ENCODE peak calls at places on chromosomes 12 and 14, in eight cellular contexts. S, R, E, C, V, I, M and Z are unnamed samples.

GRCh38 chr12:75596406-75596805 is 85.0 kb upstream of the KRR1 start:
- DNase-seq in C (no peak), V (no peak), R (no peak), I (no peak), S (no peak), E (no peak), M (no peak), Z (no peak)

GRCh38 chr14:57209561-57209960 is 59.1 kb downstream of the EXOC5 start:
- DNase-seq in I (no peak), E (peak; percentile 22), S (no peak), M (no peak), C (no peak), V (no peak), R (no peak), Z (no peak)

GRCh38 chr14:101151226-101151929 is 247.9 kb upstream of the RTL1 start:
- DNase-seq in I (no peak), E (no peak), V (no peak), M (peak; percentile 22), C (no peak), S (no peak), R (peak; percentile 28), Z (no peak)

GRCh38 chr14:100294963-100295330 is 11.3 kb downstream of the SLC25A29 start:
- DNase-seq in E (no peak), V (no peak), C (no peak), R (no peak), M (no peak), I (no peak), S (no peak), Z (no peak)

GRCh38 chr12:127774828-127775227 is 492.1 kb upstream of the TMEM132C start:
- DNase-seq in S (no peak), C (no peak), I (no peak), R (no peak), E (no peak), M (no peak), V (no peak), Z (no peak)

GRCh38 chr14:94019329-94019728 is 6.8 kb upstream of the OTUB2 start:
- DNase-seq in M (no peak), E (no peak), S (no peak), V (no peak), R (no peak), I (no peak), C (no peak), Z (no peak)

GRCh38 chr12:27285395-27285794 is 41.3 kb downstream of the STK38L start:
- DNase-seq in V (no peak), C (no peak), E (peak; percentile 38), I (no peak), R (peak; percentile 10), M (no peak), S (no peak), Z (no peak)

GRCh38 chr12:51379571-51379970 is 11.6 kb downstream of the GALNT6 start:
- DNase-seq in M (no peak), E (no peak), C (no peak), R (no peak), S (no peak), I (no peak), V (no peak), Z (no peak)

GRCh38 chr12:46101121-46101869 is 110.9 kb upstream of the SCAF11 start:
- DNase-seq in M (no peak), S (no peak), R (peak; percentile 7), I (no peak), E (no peak), C (no peak), V (no peak), Z (no peak)

GRCh38 chr14:99511421-99512109 is 30.4 kb downstream of the CCNK start:
- DNase-seq in V (no peak), S (no peak), C (no peak), M (no peak), R (no peak), I (no peak), E (no peak), Z (no peak)

GRCh38 chr12:78887008-78887407 is 22.4 kb downstream of the SYT1 start:
- DNase-seq in V (no peak), C (no peak), E (peak; percentile 84), R (no peak), I (no peak), M (peak; percentile 87), S (no peak), Z (no peak)

GRCh38 chr14:54362759-54363437 is 33.9 kb upstream of the CDKN3 start:
- DNase-seq in V (no peak), M (no peak), S (no peak), E (peak; percentile 22), C (no peak), R (no peak), I (no peak), Z (no peak)

GRCh38 chr12:106960443-106960842 is 4.7 kb downstream of the TMEM263 start:
- DNase-seq in M (no peak), V (no peak), C (no peak), E (no peak), R (no peak), S (no peak), I (no peak), Z (no peak)

GRCh38 chr12:125889742-125890141 is 824.5 kb downstream of the AACS start:
- DNase-seq in V (no peak), I (no peak), C (no peak), E (no peak), M (no peak), R (peak; percentile 35), S (no peak), Z (peak; percentile 65)

GRCh38 chr14:32249780-32250179 is 46.7 kb upstream of the RNU6-8 start:
- DNase-seq in V (no peak), S (no peak), E (no peak), I (no peak), R (no peak), M (no peak), C (no peak), Z (no peak)

GRCh38 chr14:32251530-32251929 is 48.5 kb upstream of the RNU6-8 start:
- DNase-seq in E (no peak), C (no peak), R (no peak), V (no peak), I (no peak), S (no peak), M (no peak), Z (no peak)

GRCh38 chr14:32254952-32255679 is 52.0 kb upstream of the RNU6-8 start:
- DNase-seq in C (peak; percentile 59), M (peak; percentile 51), E (peak; percentile 83), S (peak; percentile 87), V (no peak), I (peak; percentile 64), R (peak; percentile 87), Z (peak; percentile 36)

GRCh38 chr14:32250681-32251080 is 47.6 kb upstream of the RNU6-8 start:
- DNase-seq in I (no peak), E (no peak), C (no peak), V (no peak), M (no peak), R (no peak), S (no peak), Z (no peak)

GRCh38 chr14:32252030-32252670 is 49.1 kb upstream of the RNU6-8 start:
- DNase-seq in V (peak; percentile 36), M (peak; percentile 62), I (peak; percentile 59), R (peak; percentile 79), E (peak; percentile 85), C (peak; percentile 65), S (peak; percentile 80), Z (peak; percentile 44)
- TF ChIP-seq CTCF in V (peak; percentile 88), M (peak; percentile 81), I (peak; percentile 82), R (peak; percentile 92), E (peak; percentile 89), C (peak; percentile 85), S (peak; percentile 56), Z (peak; percentile 77)

DNA sequence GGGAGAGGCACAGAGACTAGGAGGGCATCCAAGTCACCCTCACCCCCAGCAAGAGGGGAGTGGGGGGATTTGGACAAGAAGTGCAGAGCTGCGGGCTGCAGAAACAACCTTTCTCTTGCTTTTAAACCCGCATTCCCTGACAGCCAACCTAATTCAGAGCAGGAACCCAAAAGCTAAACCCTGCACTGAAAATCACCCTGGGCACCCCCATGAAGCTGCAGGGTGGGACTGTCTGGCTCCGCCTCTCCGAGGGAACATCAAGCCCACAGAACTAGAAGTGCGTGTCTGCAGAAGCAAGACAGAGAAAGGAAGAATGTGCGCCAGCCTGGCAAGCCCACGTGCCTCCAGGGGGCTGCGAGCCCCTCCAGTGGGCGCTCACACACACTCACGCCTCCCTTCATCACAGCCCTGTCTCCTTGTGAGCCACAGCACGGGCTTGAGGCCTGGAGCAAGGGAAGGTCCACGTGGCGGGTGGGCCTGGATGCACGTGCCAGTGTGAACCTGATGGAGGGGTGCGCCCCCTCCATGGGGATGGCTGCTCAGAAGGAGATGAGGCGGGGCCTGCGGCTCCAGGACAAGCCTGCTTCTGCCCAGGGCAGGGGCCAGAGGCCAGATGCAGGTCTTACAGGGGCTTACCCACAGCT is 27.8 kb upstream of the PNMA1 start:
- DNase-seq in E (no peak), I (no peak), M (no peak), C (no peak), R (no peak), V (no peak), S (peak; percentile 35), Z (no peak)
- H3K4me1 ChIP-seq in E (peaks cover 47% of the 10 kb centered on the region), I (peaks cover 34% of the 10 kb centered on the region), M (peaks cover 69% of the 10 kb centered on the region), C (peaks cover 72% of the 10 kb centered on the region), R (peaks cover 37% of the 10 kb centered on the region), V (peaks cover 61% of the 10 kb centered on the region), S (peaks cover 75% of the 10 kb centered on the region), Z (peaks cover 47% of the 10 kb centered on the region)

GRCh38 chr12:93167841-93168492 is 209.8 kb upstream of the NUDT4 start:
- DNase-seq in E (peak; percentile 63), V (peak; percentile 95), I (no peak), R (peak; percentile 84), S (peak; percentile 59), M (no peak), C (no peak), Z (no peak)

GRCh38 chr12:93165384-93165932 is 212.3 kb upstream of the NUDT4 start:
- DNase-seq in S (no peak), R (peak; percentile 51), V (no peak), E (no peak), M (no peak), C (no peak), I (no peak), Z (no peak)

GRCh38 chr12:93166891-93167307 is 210.8 kb upstream of the NUDT4 start:
- DNase-seq in M (no peak), E (no peak), V (peak; percentile 83), C (no peak), S (no peak), R (no peak), I (no peak), Z (no peak)

GRCh38 chr12:93169536-93169935 is 208.2 kb upstream of the NUDT4 start:
- DNase-seq in E (no peak), C (no peak), R (no peak), S (no peak), V (no peak), M (no peak), I (no peak), Z (no peak)

GRCh38 chr12:93167331-93167730 is 210.4 kb upstream of the NUDT4 start:
- DNase-seq in S (no peak), V (no peak), C (no peak), I (no peak), R (no peak), M (no peak), E (no peak), Z (no peak)
- H3K4me3 ChIP-seq in S (no peak overlapping the region), V (peak overlapping the region; percentile 69), C (no peak overlapping the region), I (no peak overlapping the region), R (peak overlapping the region; percentile 42), M (no peak overlapping the region), E (no peak overlapping the region), Z (no peak overlapping the region)

DNA sequence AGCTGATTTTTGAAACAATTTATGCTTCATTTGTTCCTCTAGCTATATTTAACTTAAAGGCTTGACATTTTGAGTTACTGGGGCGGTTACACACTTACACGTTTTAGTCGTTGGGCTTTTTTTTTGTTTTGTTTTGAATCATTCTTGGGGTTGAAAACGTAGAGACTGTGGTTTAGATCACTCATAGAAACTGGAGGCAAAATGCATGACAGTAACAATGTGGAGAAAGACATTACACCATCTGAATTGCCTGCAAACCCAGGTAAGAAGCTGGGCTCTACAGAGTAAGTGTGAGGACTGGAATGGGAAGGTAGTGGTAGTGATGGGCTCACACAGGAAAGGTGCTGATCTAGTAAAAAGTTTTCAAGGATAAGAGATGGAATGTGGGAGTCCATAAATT is at the start of gene CLEC2D:
- DNase-seq in M (no peak), R (no peak), C (no peak), S (no peak), I (no peak), E (no peak), V (peak; percentile 95), Z (no peak)
- TF ChIP-seq CTCF in M (no peak), R (no peak), C (no peak), S (no peak), I (no peak), E (no peak), V (no peak), Z (no peak)